ENCODE peak calls at places on chromosomes 2 and 18, in nine cellular contexts. C is HFF-Myc, U is AML-193, F is omental fat pad, P is B cell, A is fibroblast of the aortic adventitia, O is ACHN, N is skeletal muscle cell, E is islet precursor cell. Y is an unnamed sample.

GRCh38 chr2:66814916-66815315 is 380.0 kb downstream of the MEIS1 start:
- DNase-seq in C (no peak), U (no peak), F (no peak), P (no peak), A (no peak), O (no peak), N (no peak), E (no peak), Y (no peak)

GRCh38 chr2:110804915-110805314 is 72.5 kb downstream of the ACOXL start:
- DNase-seq in C (no peak), U (no peak), F (no peak), P (peak), A (no peak), O (no peak), N (no peak), E (no peak), Y (no peak)

GRCh38 chr18:8717011-8717770 is 11.8 kb downstream of the MTCL1 start:
- DNase-seq in C (no peak), U (no peak), F (no peak), P (no peak), A (no peak), O (no peak), N (no peak), E (no peak), Y (no peak)

GRCh38 chr2:43224571-43225092 is 1.8 kb downstream of the ZFP36L2 start:
- DNase-seq in C (no peak), U (peak), F (no peak), P (no peak), A (peak), O (no peak), N (no peak), E (no peak), Y (no peak)

GRCh38 chr18:25229080-25229479 is 122.9 kb downstream of the ZNF521 start:
- DNase-seq in C (peak), U (no peak), F (no peak), P (no peak), A (peak), O (no peak), N (peak), E (no peak), Y (no peak)

GRCh38 chr18:79093986-79094385 is 24.8 kb downstream of the ATP9B start:
- DNase-seq in C (no peak), U (no peak), F (no peak), P (no peak), A (no peak), O (no peak), N (no peak), E (no peak), Y (no peak)

GRCh38 chr18:6021341-6022088 is 126.2 kb upstream of the TMEM200C start:
- DNase-seq in C (no peak), U (peak), F (no peak), P (no peak), A (no peak), O (no peak), N (no peak), E (no peak), Y (no peak)

GRCh38 chr2:27855476-27855875 is 34.7 kb downstream of the RBKS start:
- DNase-seq in C (no peak), U (no peak), F (no peak), P (no peak), A (peak), O (peak), N (peak), E (no peak), Y (no peak)

GRCh38 chr2:224778474-224778877 is 62.3 kb upstream of the CCDC195 start:
- DNase-seq in C (peak), U (peak), F (peak), P (peak), A (peak), O (peak), N (no peak), E (peak), Y (no peak)

GRCh38 chr2:240437861-240438809 is 2.7 kb downstream of the GPC1 start:
- DNase-seq in C (no peak), U (peak), F (no peak), P (peak), A (peak), O (peak), N (no peak), E (peak), Y (no peak)

Y was measured in SIG-M5.